ENCODE peak calls at places on chromosome 5, in six cellular contexts. One of them, this sample, is unnamed.

GRCh38 chr5:79582186-79582585 is 30.1 kb upstream of the TENT2 start:
- DNase-seq in AG10803: no peak
- DNase-seq in IMR-90: no peak
- DNase-seq in right atrium auricular region: no peak
- DNase-seq in upper lobe of left lung: no peak
- DNase-seq in neural progenitor cell: no peak
- DNase-seq in this sample: no peak

GRCh38 chr5:129460951-129461815 is 1.1 kb downstream of the ADAMTS19 start:
- DNase-seq in AG10803: no peak
- DNase-seq in IMR-90: no peak
- DNase-seq in right atrium auricular region: no peak
- DNase-seq in upper lobe of left lung: no peak
- DNase-seq in neural progenitor cell: peak; percentile 80
- DNase-seq in this sample: no peak

GRCh38 chr5:39340486-39340885 is 23.8 kb downstream of the C9 start:
- DNase-seq in AG10803: peak; percentile 26
- DNase-seq in IMR-90: no peak
- DNase-seq in right atrium auricular region: no peak
- DNase-seq in upper lobe of left lung: no peak
- DNase-seq in neural progenitor cell: no peak
- DNase-seq in this sample: no peak

GRCh38 chr5:107263387-107264003 is 407.2 kb downstream of the EFNA5 start:
- DNase-seq in AG10803: no peak
- DNase-seq in IMR-90: no peak
- DNase-seq in right atrium auricular region: no peak
- DNase-seq in upper lobe of left lung: no peak
- DNase-seq in neural progenitor cell: no peak
- DNase-seq in this sample: no peak

GRCh38 chr5:31135542-31135941 is 57.9 kb upstream of the CDH6 start:
- DNase-seq in AG10803: no peak
- DNase-seq in IMR-90: no peak
- DNase-seq in right atrium auricular region: no peak
- DNase-seq in upper lobe of left lung: no peak
- DNase-seq in neural progenitor cell: no peak
- DNase-seq in this sample: no peak

GRCh38 chr5:122499617-122500016 is 187.6 kb downstream of the SNCAIP start:
- DNase-seq in AG10803: no peak
- DNase-seq in IMR-90: no peak
- DNase-seq in right atrium auricular region: no peak
- DNase-seq in upper lobe of left lung: no peak
- DNase-seq in neural progenitor cell: no peak
- DNase-seq in this sample: no peak

GRCh38 chr5:60335913-60336312 is 364.1 kb downstream of the DEPDC1B start:
- DNase-seq in AG10803: no peak
- DNase-seq in IMR-90: no peak
- DNase-seq in right atrium auricular region: no peak
- DNase-seq in upper lobe of left lung: no peak
- DNase-seq in neural progenitor cell: no peak
- DNase-seq in this sample: no peak

GRCh38 chr5:6787941-6788340 is 74.7 kb downstream of the TENT4A start:
- DNase-seq in AG10803: no peak
- DNase-seq in IMR-90: no peak
- DNase-seq in right atrium auricular region: no peak
- DNase-seq in upper lobe of left lung: no peak
- DNase-seq in neural progenitor cell: no peak
- DNase-seq in this sample: no peak

GRCh38 chr5:139869042-139869790 is 73.6 kb downstream of the PSD2 start:
- DNase-seq in AG10803: no peak
- DNase-seq in IMR-90: no peak
- DNase-seq in right atrium auricular region: no peak
- DNase-seq in upper lobe of left lung: no peak
- DNase-seq in neural progenitor cell: no peak
- DNase-seq in this sample: no peak

GRCh38 chr5:9782806-9783560 is 152.8 kb upstream of the TAS2R1 start:
- DNase-seq in AG10803: peak; percentile 90
- DNase-seq in IMR-90: peak; percentile 91
- DNase-seq in right atrium auricular region: no peak
- DNase-seq in upper lobe of left lung: no peak
- DNase-seq in neural progenitor cell: no peak
- DNase-seq in this sample: no peak

GRCh38 chr5:153792305-153792704 is 246.4 kb downstream of the FAM114A2 start:
- DNase-seq in AG10803: no peak
- DNase-seq in IMR-90: no peak
- DNase-seq in right atrium auricular region: no peak
- DNase-seq in upper lobe of left lung: no peak
- DNase-seq in neural progenitor cell: no peak
- DNase-seq in this sample: no peak

GRCh38 chr5:84816746-84817547 is 432.3 kb upstream of the EDIL3 start:
- DNase-seq in AG10803: no peak
- DNase-seq in IMR-90: peak; percentile 29
- DNase-seq in right atrium auricular region: no peak
- DNase-seq in upper lobe of left lung: no peak
- DNase-seq in neural progenitor cell: no peak
- DNase-seq in this sample: no peak

GRCh38 chr5:107253246-107253645 is 417.5 kb downstream of the EFNA5 start:
- DNase-seq in AG10803: no peak
- DNase-seq in IMR-90: no peak
- DNase-seq in right atrium auricular region: no peak
- DNase-seq in upper lobe of left lung: no peak
- DNase-seq in neural progenitor cell: no peak
- DNase-seq in this sample: peak; percentile 36

GRCh38 chr5:76716456-76717157 is 681 bp downstream of the F2R start:
- DNase-seq in AG10803: no peak
- DNase-seq in IMR-90: no peak
- DNase-seq in right atrium auricular region: no peak
- DNase-seq in upper lobe of left lung: no peak
- DNase-seq in neural progenitor cell: peak; percentile 59
- DNase-seq in this sample: no peak

GRCh38 chr5:140345919-140346347 is 470 bp downstream of the HBEGF start:
- DNase-seq in AG10803: peak; percentile 55
- DNase-seq in IMR-90: peak; percentile 66
- DNase-seq in right atrium auricular region: peak; percentile 79
- DNase-seq in upper lobe of left lung: peak; percentile 68
- DNase-seq in neural progenitor cell: peak; percentile 85
- DNase-seq in this sample: no peak

GRCh38 chr5:15069407-15069905 is 197.9 kb upstream of the ANKH start:
- DNase-seq in AG10803: no peak
- DNase-seq in IMR-90: no peak
- DNase-seq in right atrium auricular region: no peak
- DNase-seq in upper lobe of left lung: no peak
- DNase-seq in neural progenitor cell: no peak
- DNase-seq in this sample: no peak

DNA sequence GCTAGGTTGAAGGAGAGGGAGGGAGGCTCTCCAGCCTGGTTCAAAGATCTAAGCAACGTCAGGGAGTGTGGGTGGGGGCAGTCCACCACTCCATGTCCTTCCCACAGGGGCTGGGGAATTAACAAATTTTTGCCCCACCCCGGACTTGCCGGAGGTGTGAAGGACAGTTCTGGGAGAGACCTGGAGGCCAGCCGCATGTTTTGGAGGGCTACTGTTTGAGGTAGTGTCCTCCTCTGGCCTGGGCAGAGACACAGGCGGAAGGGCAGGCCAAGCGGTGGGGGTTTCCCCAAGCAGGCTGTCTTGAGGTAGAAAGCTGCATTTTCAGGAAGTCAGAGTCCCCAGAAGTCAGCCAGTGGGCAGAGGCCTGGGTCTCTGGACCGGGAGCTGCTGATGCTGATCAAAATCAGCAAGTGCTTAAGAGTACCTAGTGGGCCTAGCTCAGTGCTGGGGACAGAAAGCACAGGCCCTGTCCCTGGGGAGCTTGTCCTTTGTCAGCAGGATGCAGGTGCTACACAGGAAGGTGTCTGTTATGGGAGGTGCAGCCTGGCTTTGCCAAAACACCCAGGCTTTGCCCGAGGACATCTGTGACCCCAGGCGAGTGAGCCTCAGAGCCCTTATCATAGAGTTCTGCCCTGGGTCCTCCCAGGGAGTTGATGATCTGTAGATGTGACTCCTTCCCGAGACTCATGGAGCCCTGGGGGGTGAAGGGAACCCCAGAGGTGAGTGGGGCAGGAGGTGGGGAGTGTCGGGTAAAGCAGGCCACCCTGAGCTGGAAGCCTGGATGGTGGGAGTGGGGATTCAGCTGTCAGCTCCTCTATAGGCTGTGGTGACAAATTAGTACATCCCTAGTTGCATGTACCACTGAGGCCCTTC is 18.6 kb downstream of the JADE2 start:
- DNase-seq in AG10803: no peak
- DNase-seq in IMR-90: no peak
- DNase-seq in right atrium auricular region: no peak
- DNase-seq in upper lobe of left lung: no peak
- DNase-seq in neural progenitor cell: no peak
- DNase-seq in this sample: no peak
- H3K4me3 ChIP-seq in AG10803: no peak overlapping the region
- H3K4me3 ChIP-seq in IMR-90: no peak overlapping the region
- H3K4me3 ChIP-seq in right atrium auricular region: no peak overlapping the region
- H3K4me3 ChIP-seq in upper lobe of left lung: no peak overlapping the region
- H3K4me3 ChIP-seq in neural progenitor cell: no peak overlapping the region
- H3K4me3 ChIP-seq in this sample: no peak overlapping the region

GRCh38 chr5:50302815-50303490 is 138.1 kb downstream of the EMB start:
- DNase-seq in AG10803: no peak
- DNase-seq in IMR-90: peak; percentile 47
- DNase-seq in right atrium auricular region: no peak
- DNase-seq in upper lobe of left lung: no peak
- DNase-seq in neural progenitor cell: no peak
- DNase-seq in this sample: no peak
- TF ChIP-seq CTCF in AG10803: no peak
- TF ChIP-seq CTCF in IMR-90: no peak
- TF ChIP-seq CTCF in right atrium auricular region: no peak
- TF ChIP-seq CTCF in upper lobe of left lung: no peak
- TF ChIP-seq CTCF in neural progenitor cell: no peak
- TF ChIP-seq CTCF in this sample: no peak

GRCh38 chr5:168364738-168365550 is 73.5 kb downstream of the WWC1 start:
- DNase-seq in AG10803: peak; percentile 65
- DNase-seq in IMR-90: peak; percentile 63
- DNase-seq in right atrium auricular region: no peak
- DNase-seq in upper lobe of left lung: peak; percentile 86
- DNase-seq in neural progenitor cell: peak; percentile 43
- DNase-seq in this sample: no peak

GRCh38 chr5:168364151-168364661 is 72.8 kb downstream of the WWC1 start:
- DNase-seq in AG10803: peak; percentile 74
- DNase-seq in IMR-90: peak; percentile 80
- DNase-seq in right atrium auricular region: no peak
- DNase-seq in upper lobe of left lung: no peak
- DNase-seq in neural progenitor cell: no peak
- DNase-seq in this sample: no peak

GRCh38 chr5:168365581-168366081 is 74.2 kb downstream of the WWC1 start:
- DNase-seq in AG10803: peak; percentile 92
- DNase-seq in IMR-90: peak; percentile 58
- DNase-seq in right atrium auricular region: no peak
- DNase-seq in upper lobe of left lung: peak; percentile 84
- DNase-seq in neural progenitor cell: peak; percentile 38
- DNase-seq in this sample: no peak

GRCh38 chr5:168368854-168369253 is 77.4 kb downstream of the WWC1 start:
- DNase-seq in AG10803: no peak
- DNase-seq in IMR-90: no peak
- DNase-seq in right atrium auricular region: no peak
- DNase-seq in upper lobe of left lung: no peak
- DNase-seq in neural progenitor cell: no peak
- DNase-seq in this sample: no peak

GRCh38 chr5:168366124-168366523 is 74.7 kb downstream of the WWC1 start:
- DNase-seq in AG10803: peak; percentile 90
- DNase-seq in IMR-90: peak; percentile 95
- DNase-seq in right atrium auricular region: no peak
- DNase-seq in upper lobe of left lung: no peak
- DNase-seq in neural progenitor cell: no peak
- DNase-seq in this sample: peak; percentile 55
- H3K4me3 ChIP-seq in AG10803: peak overlapping the region; percentile 26
- H3K4me3 ChIP-seq in IMR-90: no peak overlapping the region
- H3K4me3 ChIP-seq in right atrium auricular region: no peak overlapping the region
- H3K4me3 ChIP-seq in upper lobe of left lung: no peak overlapping the region
- H3K4me3 ChIP-seq in neural progenitor cell: no peak overlapping the region
- H3K4me3 ChIP-seq in this sample: no peak overlapping the region

GRCh38 chr5:81209386-81209785 is 23.7 kb upstream of the CKMT2 start:
- DNase-seq in AG10803: no peak
- DNase-seq in IMR-90: no peak
- DNase-seq in right atrium auricular region: no peak
- DNase-seq in upper lobe of left lung: no peak
- DNase-seq in neural progenitor cell: no peak
- DNase-seq in this sample: no peak

GRCh38 chr5:81208904-81209303 is 24.2 kb upstream of the CKMT2 start:
- DNase-seq in AG10803: no peak
- DNase-seq in IMR-90: peak; percentile 36
- DNase-seq in right atrium auricular region: no peak
- DNase-seq in upper lobe of left lung: no peak
- DNase-seq in neural progenitor cell: no peak
- DNase-seq in this sample: no peak

GRCh38 chr5:81205058-81205457 is 28.1 kb upstream of the CKMT2 start:
- DNase-seq in AG10803: no peak
- DNase-seq in IMR-90: no peak
- DNase-seq in right atrium auricular region: no peak
- DNase-seq in upper lobe of left lung: no peak
- DNase-seq in neural progenitor cell: no peak
- DNase-seq in this sample: no peak

GRCh38 chr5:81204205-81204604 is 28.9 kb upstream of the CKMT2 start:
- DNase-seq in AG10803: no peak
- DNase-seq in IMR-90: no peak
- DNase-seq in right atrium auricular region: no peak
- DNase-seq in upper lobe of left lung: no peak
- DNase-seq in neural progenitor cell: no peak
- DNase-seq in this sample: no peak

GRCh38 chr5:81207009-81207408 is 26.1 kb upstream of the CKMT2 start:
- DNase-seq in AG10803: peak; percentile 13
- DNase-seq in IMR-90: peak; percentile 22
- DNase-seq in right atrium auricular region: no peak
- DNase-seq in upper lobe of left lung: no peak
- DNase-seq in neural progenitor cell: peak; percentile 35
- DNase-seq in this sample: no peak
- TF ChIP-seq CTCF in AG10803: peak; percentile 29
- TF ChIP-seq CTCF in IMR-90: peak; percentile 20
- TF ChIP-seq CTCF in right atrium auricular region: no peak
- TF ChIP-seq CTCF in upper lobe of left lung: no peak
- TF ChIP-seq CTCF in neural progenitor cell: peak; percentile 48
- TF ChIP-seq CTCF in this sample: peak; percentile 51

GRCh38 chr5:51997500-51997899 is 614.3 kb downstream of the ISL1 start:
- DNase-seq in AG10803: no peak
- DNase-seq in IMR-90: no peak
- DNase-seq in right atrium auricular region: no peak
- DNase-seq in upper lobe of left lung: no peak
- DNase-seq in neural progenitor cell: no peak
- DNase-seq in this sample: no peak
- H3K4me3 ChIP-seq in AG10803: no peak overlapping the region
- H3K4me3 ChIP-seq in IMR-90: no peak overlapping the region
- H3K4me3 ChIP-seq in right atrium auricular region: no peak overlapping the region
- H3K4me3 ChIP-seq in upper lobe of left lung: no peak overlapping the region
- H3K4me3 ChIP-seq in neural progenitor cell: no peak overlapping the region
- H3K4me3 ChIP-seq in this sample: no peak overlapping the region

This sample was measured in epithelial cell of proximal tubule.